ENCODE peak calls at places on chromosomes 2 and 18, in ten cellular contexts. One of them, this sample, is unnamed.

GRCh38 chr18:70400473-70400872 is 111.6 kb downstream of the SOCS6 start:
- DNase-seq in right lobe of liver: no peak
- DNase-seq in heart left ventricle: no peak
- DNase-seq in transverse colon: no peak
- DNase-seq in GM12878: no peak
- DNase-seq in A549: no peak
- DNase-seq in endothelial cell of umbilical vein: no peak
- DNase-seq in adrenal gland: no peak
- DNase-seq in uterus: no peak
- DNase-seq in stomach: no peak
- DNase-seq in this sample: no peak

GRCh38 chr18:79526468-79527460 is 131.0 kb downstream of the NFATC1 start:
- DNase-seq in right lobe of liver: peak; percentile 58
- DNase-seq in heart left ventricle: peak; percentile 44
- DNase-seq in transverse colon: peak; percentile 6
- DNase-seq in GM12878: no peak
- DNase-seq in A549: no peak
- DNase-seq in endothelial cell of umbilical vein: peak; percentile 18
- DNase-seq in adrenal gland: no peak
- DNase-seq in uterus: no peak
- DNase-seq in stomach: no peak
- DNase-seq in this sample: peak; percentile 81

GRCh38 chr2:173296235-173296634 is 58.4 kb upstream of the CDCA7 start:
- DNase-seq in right lobe of liver: no peak
- DNase-seq in heart left ventricle: no peak
- DNase-seq in transverse colon: no peak
- DNase-seq in GM12878: no peak
- DNase-seq in A549: no peak
- DNase-seq in endothelial cell of umbilical vein: no peak
- DNase-seq in adrenal gland: no peak
- DNase-seq in uterus: no peak
- DNase-seq in stomach: no peak
- DNase-seq in this sample: no peak

GRCh38 chr18:8609711-8610441 is 639 bp downstream of the RAB12 start:
- DNase-seq in right lobe of liver: peak; percentile 60
- DNase-seq in heart left ventricle: peak; percentile 24
- DNase-seq in transverse colon: peak; percentile 15
- DNase-seq in GM12878: no peak
- DNase-seq in A549: no peak
- DNase-seq in endothelial cell of umbilical vein: no peak
- DNase-seq in adrenal gland: peak; percentile 23
- DNase-seq in uterus: peak; percentile 18
- DNase-seq in stomach: no peak
- DNase-seq in this sample: peak; percentile 90

GRCh38 chr2:229205704-229206103 is 65.4 kb downstream of the PID1 start:
- DNase-seq in right lobe of liver: no peak
- DNase-seq in heart left ventricle: no peak
- DNase-seq in transverse colon: no peak
- DNase-seq in GM12878: no peak
- DNase-seq in A549: no peak
- DNase-seq in endothelial cell of umbilical vein: no peak
- DNase-seq in adrenal gland: no peak
- DNase-seq in uterus: no peak
- DNase-seq in stomach: no peak
- DNase-seq in this sample: no peak

GRCh38 chr2:210459925-210460862 is 16.4 kb downstream of the LANCL1 start:
- DNase-seq in right lobe of liver: no peak
- DNase-seq in heart left ventricle: no peak
- DNase-seq in transverse colon: no peak
- DNase-seq in GM12878: no peak
- DNase-seq in A549: no peak
- DNase-seq in endothelial cell of umbilical vein: no peak
- DNase-seq in adrenal gland: no peak
- DNase-seq in uterus: no peak
- DNase-seq in stomach: no peak
- DNase-seq in this sample: no peak

GRCh38 chr2:220489116-220489515 is 861.7 kb downstream of the SLC4A3 start:
- DNase-seq in right lobe of liver: no peak
- DNase-seq in heart left ventricle: no peak
- DNase-seq in transverse colon: no peak
- DNase-seq in GM12878: no peak
- DNase-seq in A549: no peak
- DNase-seq in endothelial cell of umbilical vein: no peak
- DNase-seq in adrenal gland: no peak
- DNase-seq in uterus: no peak
- DNase-seq in stomach: no peak
- DNase-seq in this sample: no peak

GRCh38 chr2:77443076-77443475 is 79.1 kb downstream of the LRRTM4 start:
- DNase-seq in right lobe of liver: no peak
- DNase-seq in heart left ventricle: no peak
- DNase-seq in transverse colon: no peak
- DNase-seq in GM12878: no peak
- DNase-seq in A549: no peak
- DNase-seq in endothelial cell of umbilical vein: no peak
- DNase-seq in adrenal gland: no peak
- DNase-seq in uterus: no peak
- DNase-seq in stomach: no peak
- DNase-seq in this sample: no peak

GRCh38 chr18:48137354-48138208 is 207.1 kb upstream of the SMAD2 start:
- DNase-seq in right lobe of liver: no peak
- DNase-seq in heart left ventricle: no peak
- DNase-seq in transverse colon: peak; percentile 66
- DNase-seq in GM12878: no peak
- DNase-seq in A549: no peak
- DNase-seq in endothelial cell of umbilical vein: no peak
- DNase-seq in adrenal gland: peak; percentile 11
- DNase-seq in uterus: no peak
- DNase-seq in stomach: peak; percentile 69
- DNase-seq in this sample: peak; percentile 41

GRCh38 chr18:67302043-67302442 is 214.5 kb downstream of the DSEL start:
- DNase-seq in right lobe of liver: no peak
- DNase-seq in heart left ventricle: no peak
- DNase-seq in transverse colon: no peak
- DNase-seq in GM12878: no peak
- DNase-seq in A549: no peak
- DNase-seq in endothelial cell of umbilical vein: peak; percentile 23
- DNase-seq in adrenal gland: no peak
- DNase-seq in uterus: no peak
- DNase-seq in stomach: no peak
- DNase-seq in this sample: no peak
- H3K4me3 ChIP-seq in right lobe of liver: no peak overlapping the region
- H3K4me3 ChIP-seq in heart left ventricle: no peak overlapping the region
- H3K4me3 ChIP-seq in transverse colon: no peak overlapping the region
- H3K4me3 ChIP-seq in GM12878: no peak overlapping the region
- H3K4me3 ChIP-seq in A549: no peak overlapping the region
- H3K4me3 ChIP-seq in endothelial cell of umbilical vein: no peak overlapping the region
- H3K4me3 ChIP-seq in adrenal gland: no peak overlapping the region
- H3K4me3 ChIP-seq in uterus: no peak overlapping the region
- H3K4me3 ChIP-seq in stomach: no peak overlapping the region
- H3K4me3 ChIP-seq in this sample: no peak overlapping the region

GRCh38 chr2:217979151-217979811 is 23.5 kb downstream of the TNS1 start:
- DNase-seq in right lobe of liver: no peak
- DNase-seq in heart left ventricle: no peak
- DNase-seq in transverse colon: no peak
- DNase-seq in GM12878: no peak
- DNase-seq in A549: no peak
- DNase-seq in endothelial cell of umbilical vein: peak; percentile 25
- DNase-seq in adrenal gland: peak; percentile 44
- DNase-seq in uterus: peak; percentile 61
- DNase-seq in stomach: no peak
- DNase-seq in this sample: peak; percentile 63
- H3K4me1 ChIP-seq in right lobe of liver: no peaks in the 10 kb centered on the region
- H3K4me1 ChIP-seq in heart left ventricle: peaks cover 39% of the 10 kb centered on the region
- H3K4me1 ChIP-seq in transverse colon: no peaks in the 10 kb centered on the region
- H3K4me1 ChIP-seq in GM12878: no peaks in the 10 kb centered on the region
- H3K4me1 ChIP-seq in A549: peaks cover 12% of the 10 kb centered on the region
- H3K4me1 ChIP-seq in endothelial cell of umbilical vein: peaks cover 21% of the 10 kb centered on the region
- H3K4me1 ChIP-seq in adrenal gland: peaks cover 58% of the 10 kb centered on the region
- H3K4me1 ChIP-seq in uterus: no peaks in the 10 kb centered on the region
- H3K4me1 ChIP-seq in stomach: peaks cover 71% of the 10 kb centered on the region
- H3K4me1 ChIP-seq in this sample: peaks cover 58% of the 10 kb centered on the region

GRCh38 chr2:8836979-8837794 is at the start of gene KIDINS220:
- DNase-seq in right lobe of liver: peak; percentile 90
- DNase-seq in heart left ventricle: peak; percentile 87
- DNase-seq in transverse colon: peak; percentile 89
- DNase-seq in GM12878: peak; percentile 43
- DNase-seq in A549: peak; percentile 96
- DNase-seq in endothelial cell of umbilical vein: peak; percentile 85
- DNase-seq in adrenal gland: peak; percentile 86
- DNase-seq in uterus: peak; percentile 84
- DNase-seq in stomach: peak; percentile 86
- DNase-seq in this sample: peak; percentile 95
- TF ChIP-seq POLR2A in right lobe of liver: peak; percentile 64
- TF ChIP-seq POLR2A in heart left ventricle: peak; percentile 91
- TF ChIP-seq POLR2A in transverse colon: peak; percentile 81
- TF ChIP-seq POLR2A in GM12878: peak; percentile 98
- TF ChIP-seq POLR2A in A549: peak; percentile 96
- TF ChIP-seq POLR2A in endothelial cell of umbilical vein: peak; percentile 92
- TF ChIP-seq POLR2A in adrenal gland: peak; percentile 45
- TF ChIP-seq POLR2A in uterus: peak; percentile 88
- TF ChIP-seq POLR2A in stomach: no peak
- TF ChIP-seq POLR2A in this sample: no peak

DNA sequence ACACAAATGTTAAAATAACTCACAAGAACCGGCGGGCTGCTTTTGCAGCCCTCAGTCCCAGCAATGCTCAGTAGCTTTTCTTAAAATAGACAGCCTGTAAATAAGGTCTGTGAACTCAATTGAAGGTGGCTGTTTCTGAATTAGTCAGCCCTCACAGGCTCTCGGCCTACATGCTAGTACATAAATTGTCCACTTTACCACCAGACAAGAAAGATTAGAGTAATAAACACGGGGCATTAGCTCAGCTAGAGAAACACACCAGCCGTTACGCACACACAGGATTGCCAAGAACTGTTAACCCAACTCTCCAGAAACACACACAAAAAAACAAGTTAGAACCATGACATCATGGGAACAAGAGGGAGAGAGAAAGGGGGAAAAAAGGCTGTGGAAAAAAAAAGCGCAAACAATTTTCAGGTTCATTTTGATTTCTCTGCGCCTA is 89.2 kb downstream of the ZEB2 start:
- DNase-seq in right lobe of liver: no peak
- DNase-seq in heart left ventricle: no peak
- DNase-seq in transverse colon: no peak
- DNase-seq in GM12878: peak; percentile 38
- DNase-seq in A549: no peak
- DNase-seq in endothelial cell of umbilical vein: peak; percentile 51
- DNase-seq in adrenal gland: no peak
- DNase-seq in uterus: peak; percentile 71
- DNase-seq in stomach: no peak
- DNase-seq in this sample: no peak
- H3K4me3 ChIP-seq in right lobe of liver: no peak overlapping the region
- H3K4me3 ChIP-seq in heart left ventricle: peak overlapping the region; percentile 39
- H3K4me3 ChIP-seq in transverse colon: peak overlapping the region; percentile 3
- H3K4me3 ChIP-seq in GM12878: no peak overlapping the region
- H3K4me3 ChIP-seq in A549: no peak overlapping the region
- H3K4me3 ChIP-seq in endothelial cell of umbilical vein: no peak overlapping the region
- H3K4me3 ChIP-seq in adrenal gland: no peak overlapping the region
- H3K4me3 ChIP-seq in uterus: no peak overlapping the region
- H3K4me3 ChIP-seq in stomach: peak overlapping the region; percentile 18
- H3K4me3 ChIP-seq in this sample: no peak overlapping the region

GRCh38 chr2:186980787-186981550 is 132.0 kb upstream of the ZSWIM2 start:
- DNase-seq in right lobe of liver: no peak
- DNase-seq in heart left ventricle: no peak
- DNase-seq in transverse colon: no peak
- DNase-seq in GM12878: no peak
- DNase-seq in A549: no peak
- DNase-seq in endothelial cell of umbilical vein: no peak
- DNase-seq in adrenal gland: no peak
- DNase-seq in uterus: no peak
- DNase-seq in stomach: no peak
- DNase-seq in this sample: no peak
- H3K4me1 ChIP-seq in right lobe of liver: no peaks in the 10 kb centered on the region
- H3K4me1 ChIP-seq in heart left ventricle: no peaks in the 10 kb centered on the region
- H3K4me1 ChIP-seq in transverse colon: no peaks in the 10 kb centered on the region
- H3K4me1 ChIP-seq in GM12878: no peaks in the 10 kb centered on the region
- H3K4me1 ChIP-seq in A549: no peaks in the 10 kb centered on the region
- H3K4me1 ChIP-seq in endothelial cell of umbilical vein: no peaks in the 10 kb centered on the region
- H3K4me1 ChIP-seq in adrenal gland: no peaks in the 10 kb centered on the region
- H3K4me1 ChIP-seq in uterus: no peaks in the 10 kb centered on the region
- H3K4me1 ChIP-seq in stomach: no peaks in the 10 kb centered on the region
- H3K4me1 ChIP-seq in this sample: no peaks in the 10 kb centered on the region

DNA sequence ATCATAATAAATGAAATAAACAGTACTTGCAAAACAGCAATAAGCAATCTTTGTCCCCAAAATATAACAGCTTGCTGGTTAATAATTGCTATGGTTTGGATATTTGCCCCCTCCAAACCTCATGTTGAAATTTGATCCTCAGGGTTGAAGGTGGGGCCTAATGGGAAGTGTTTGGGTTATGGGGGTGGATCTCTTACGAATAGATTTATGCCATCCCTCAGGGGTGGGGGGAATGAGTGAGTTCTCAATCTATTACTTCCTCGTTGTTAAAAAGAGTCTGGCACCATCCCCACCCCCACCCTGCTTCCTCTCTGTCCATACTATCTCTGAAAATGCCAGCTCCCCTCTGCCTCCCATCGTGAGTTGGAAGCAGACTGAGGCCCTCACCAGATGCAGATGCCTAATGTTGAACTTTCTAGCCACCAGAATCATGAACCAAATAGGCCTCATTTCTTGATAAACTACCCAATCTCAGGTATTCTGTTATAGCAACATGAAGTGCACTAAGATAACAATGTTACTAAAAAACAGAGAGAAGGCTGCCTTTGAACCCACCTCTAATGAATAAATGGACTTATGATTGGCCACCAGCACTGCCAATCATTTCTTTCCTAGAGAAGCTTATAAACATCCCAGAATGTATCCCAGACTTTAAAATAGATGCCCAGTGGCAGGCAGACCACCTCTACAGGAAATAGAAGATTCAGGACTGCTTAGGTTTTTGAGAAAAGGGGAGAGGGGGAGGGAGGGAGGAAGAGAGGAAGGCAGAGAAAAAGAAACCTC is 90.1 kb downstream of the ALPK2 start:
- DNase-seq in right lobe of liver: no peak
- DNase-seq in heart left ventricle: no peak
- DNase-seq in transverse colon: no peak
- DNase-seq in GM12878: no peak
- DNase-seq in A549: no peak
- DNase-seq in endothelial cell of umbilical vein: no peak
- DNase-seq in adrenal gland: no peak
- DNase-seq in uterus: no peak
- DNase-seq in stomach: no peak
- DNase-seq in this sample: no peak
- TF ChIP-seq POLR2A in right lobe of liver: peak; percentile 17
- TF ChIP-seq POLR2A in heart left ventricle: no peak
- TF ChIP-seq POLR2A in transverse colon: no peak
- TF ChIP-seq POLR2A in GM12878: no peak
- TF ChIP-seq POLR2A in A549: no peak
- TF ChIP-seq POLR2A in endothelial cell of umbilical vein: no peak
- TF ChIP-seq POLR2A in adrenal gland: no peak
- TF ChIP-seq POLR2A in uterus: no peak
- TF ChIP-seq POLR2A in stomach: no peak
- TF ChIP-seq POLR2A in this sample: no peak

DNA sequence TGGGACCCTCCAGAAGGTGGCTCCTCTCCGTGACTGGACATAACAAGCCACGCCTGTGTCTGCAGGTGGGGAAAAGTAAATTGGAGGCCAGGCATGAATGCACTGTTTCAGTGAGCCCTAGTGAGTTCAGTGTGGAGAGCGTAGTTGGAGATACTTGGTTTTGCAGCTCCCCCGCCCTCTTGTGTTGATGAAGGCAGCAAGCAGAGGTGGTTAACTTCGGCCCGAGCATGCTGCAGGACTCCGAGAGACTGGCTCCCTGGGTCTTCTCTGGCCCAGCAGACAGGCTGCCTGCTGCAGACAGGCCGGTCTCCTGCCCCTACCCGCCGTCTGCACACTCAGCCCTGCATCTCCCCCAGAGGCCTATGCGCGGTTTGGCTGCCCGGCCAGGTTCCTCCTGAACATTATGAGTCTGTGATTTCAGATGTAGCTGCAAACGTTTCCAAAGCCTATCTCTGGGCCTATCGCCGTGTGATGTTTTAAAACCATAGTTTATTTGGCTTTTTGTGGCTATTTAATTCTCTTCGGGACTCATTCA is 102.4 kb downstream of the LDLRAD4 start:
- DNase-seq in right lobe of liver: no peak
- DNase-seq in heart left ventricle: no peak
- DNase-seq in transverse colon: no peak
- DNase-seq in GM12878: no peak
- DNase-seq in A549: no peak
- DNase-seq in endothelial cell of umbilical vein: no peak
- DNase-seq in adrenal gland: no peak
- DNase-seq in uterus: no peak
- DNase-seq in stomach: no peak
- DNase-seq in this sample: no peak
- H3K4me3 ChIP-seq in right lobe of liver: no peak overlapping the region
- H3K4me3 ChIP-seq in heart left ventricle: no peak overlapping the region
- H3K4me3 ChIP-seq in transverse colon: no peak overlapping the region
- H3K4me3 ChIP-seq in GM12878: no peak overlapping the region
- H3K4me3 ChIP-seq in A549: no peak overlapping the region
- H3K4me3 ChIP-seq in endothelial cell of umbilical vein: no peak overlapping the region
- H3K4me3 ChIP-seq in adrenal gland: no peak overlapping the region
- H3K4me3 ChIP-seq in uterus: no peak overlapping the region
- H3K4me3 ChIP-seq in stomach: no peak overlapping the region
- H3K4me3 ChIP-seq in this sample: no peak overlapping the region

This sample was measured in spleen.